ENCODE peak calls at places on chromosomes 1 and 21, in ten cellular contexts. X is colonic mucosa, U is Calu3, H is keratinocyte, N is brain microvascular endothelial cell, V is astrocyte of the spinal cord, R is ascending aorta, A is AG04450, E is fibroblast of mammary gland, Z is cardiac muscle cell. P is an unnamed sample.

GRCh38 chr1:6348511-6349191 is 44.9 kb downstream of the ACOT7 start:
- DNase-seq in E (peak; percentile 3), R (no peak), Z (no peak), A (no peak), U (no peak), X (peak; percentile 42), N (peak; percentile 52), V (peak; percentile 76), H (no peak), P (peak; percentile 70)

GRCh38 chr1:76177644-76178043 is 103.1 kb downstream of the ST6GALNAC3 start:
- DNase-seq in U (no peak), R (no peak), A (no peak), N (no peak), V (no peak), E (no peak), X (no peak), Z (no peak), H (no peak), P (no peak)

GRCh38 chr1:17930635-17931034 is 175.5 kb downstream of the ACTL8 start:
- DNase-seq in R (no peak), N (no peak), A (no peak), Z (peak; percentile 53), V (no peak), H (no peak), E (no peak), X (no peak), U (no peak), P (no peak)

GRCh38 chr21:15005391-15005790 is 59.4 kb downstream of the NRIP1 start:
- DNase-seq in X (no peak), U (no peak), A (no peak), E (no peak), Z (peak; percentile 44), H (no peak), N (no peak), V (peak; percentile 45), R (no peak), P (peak; percentile 41)

GRCh38 chr1:239555350-239555749 is 169.0 kb downstream of the CHRM3 start:
- DNase-seq in U (no peak), A (no peak), E (no peak), Z (no peak), N (no peak), R (no peak), H (no peak), V (no peak), X (no peak), P (no peak)

GRCh38 chr1:214660190-214660589 is 57.2 kb downstream of the CENPF start:
- DNase-seq in U (no peak), H (no peak), E (no peak), R (no peak), Z (no peak), V (no peak), X (no peak), N (no peak), A (no peak), P (no peak)

GRCh38 chr1:112905420-112906154 is 50.4 kb downstream of the SLC16A1 start:
- DNase-seq in V (peak; percentile 36), A (no peak), X (peak; percentile 77), Z (no peak), E (peak; percentile 28), U (peak; percentile 11), R (no peak), N (no peak), H (no peak), P (peak; percentile 9)

GRCh38 chr21:25827513-25827912 is 92.7 kb downstream of the GABPA start:
- DNase-seq in U (no peak), H (no peak), A (no peak), E (no peak), R (no peak), N (no peak), Z (no peak), V (no peak), X (no peak), P (no peak)

GRCh38 chr1:225944387-225944786 is 3.4 kb upstream of the LEFTY2 start:
- DNase-seq in R (no peak), E (no peak), H (no peak), V (no peak), Z (no peak), U (no peak), A (no peak), N (no peak), X (no peak), P (no peak)

GRCh38 chr1:16145030-16145987 is 10.6 kb downstream of the EPHA2 start:
- DNase-seq in N (peak; percentile 93), R (peak; percentile 92), V (peak; percentile 94), A (peak; percentile 66), H (no peak), U (peak; percentile 92), Z (peak; percentile 57), E (peak; percentile 89), X (peak; percentile 88), P (no peak)

GRCh38 chr21:46150491-46151121 is 4.8 kb downstream of the FTCD start:
- DNase-seq in R (peak; percentile 54), Z (no peak), V (no peak), H (no peak), E (peak; percentile 7), N (no peak), X (no peak), U (no peak), A (no peak), P (no peak)

GRCh38 chr1:61375082-61375880 is 292.9 kb downstream of the NFIA start:
- DNase-seq in U (no peak), E (no peak), H (no peak), N (no peak), V (no peak), R (no peak), X (no peak), Z (no peak), A (no peak), P (no peak)

GRCh38 chr1:36448530-36449051 is 1.7 kb downstream of the OSCP1 start:
- DNase-seq in H (no peak), V (no peak), A (no peak), N (no peak), E (no peak), X (no peak), Z (no peak), R (no peak), U (no peak), P (no peak)

GRCh38 chr21:36155603-36156338 is 853 bp upstream of the DOP1B start:
- DNase-seq in R (no peak), N (no peak), U (peak; percentile 54), A (no peak), V (no peak), E (no peak), Z (no peak), H (no peak), X (peak; percentile 77), P (no peak)

GRCh38 chr21:37032293-37032692 is 25.8 kb downstream of the RIPPLY3 start:
- DNase-seq in N (no peak), R (no peak), U (no peak), V (no peak), A (no peak), X (no peak), Z (no peak), E (no peak), H (no peak), P (no peak)

GRCh38 chr1:11540773-11541160 is 61.8 kb downstream of the DISP3 start:
- DNase-seq in A (no peak), R (no peak), E (no peak), U (no peak), X (no peak), N (no peak), V (no peak), H (no peak), Z (no peak), P (no peak)

GRCh38 chr1:207362962-207363858 is 41.7 kb downstream of the CD55 start:
- DNase-seq in R (no peak), V (peak; percentile 30), U (no peak), Z (no peak), A (peak; percentile 57), H (no peak), X (no peak), E (peak; percentile 35), N (peak; percentile 73), P (peak; percentile 45)

GRCh38 chr1:109918077-109918606 is 7.5 kb downstream of the CSF1 start:
- DNase-seq in N (no peak), Z (no peak), X (no peak), H (no peak), V (no peak), A (no peak), R (no peak), U (no peak), E (no peak), P (no peak)

GRCh38 chr1:30751830-30752650 is 5.5 kb downstream of the LAPTM5 start:
- DNase-seq in R (no peak), A (no peak), E (no peak), U (no peak), H (no peak), N (no peak), X (no peak), Z (no peak), V (no peak), P (peak; percentile 52)
- TF ChIP-seq CTCF in R (no peak), A (no peak), E (no peak), U (no peak), H (peak; percentile 6), N (no peak), X (no peak), Z (no peak), V (no peak), P (no peak)

GRCh38 chr1:197519741-197520334 is 251.8 kb downstream of the CRB1 start:
- DNase-seq in E (peak; percentile 20), Z (no peak), N (no peak), A (no peak), R (no peak), V (peak; percentile 29), X (no peak), U (no peak), H (no peak), P (no peak)
- TF ChIP-seq CTCF in E (peak; percentile 43), Z (peak; percentile 59), N (peak; percentile 39), A (peak; percentile 61), R (peak; percentile 11), V (peak; percentile 43), X (no peak), U (peak; percentile 30), H (peak; percentile 18), P (peak; percentile 34)

GRCh38 chr21:42113926-42114409 is 42.9 kb downstream of the UMODL1 start:
- DNase-seq in N (no peak), A (no peak), Z (no peak), R (no peak), H (no peak), E (peak; percentile 67), X (no peak), U (no peak), V (no peak), P (no peak)
- TF ChIP-seq CTCF in N (no peak), A (peak; percentile 7), Z (no peak), R (no peak), H (peak; percentile 31), E (peak; percentile 41), X (no peak), U (no peak), V (no peak), P (no peak)

DNA sequence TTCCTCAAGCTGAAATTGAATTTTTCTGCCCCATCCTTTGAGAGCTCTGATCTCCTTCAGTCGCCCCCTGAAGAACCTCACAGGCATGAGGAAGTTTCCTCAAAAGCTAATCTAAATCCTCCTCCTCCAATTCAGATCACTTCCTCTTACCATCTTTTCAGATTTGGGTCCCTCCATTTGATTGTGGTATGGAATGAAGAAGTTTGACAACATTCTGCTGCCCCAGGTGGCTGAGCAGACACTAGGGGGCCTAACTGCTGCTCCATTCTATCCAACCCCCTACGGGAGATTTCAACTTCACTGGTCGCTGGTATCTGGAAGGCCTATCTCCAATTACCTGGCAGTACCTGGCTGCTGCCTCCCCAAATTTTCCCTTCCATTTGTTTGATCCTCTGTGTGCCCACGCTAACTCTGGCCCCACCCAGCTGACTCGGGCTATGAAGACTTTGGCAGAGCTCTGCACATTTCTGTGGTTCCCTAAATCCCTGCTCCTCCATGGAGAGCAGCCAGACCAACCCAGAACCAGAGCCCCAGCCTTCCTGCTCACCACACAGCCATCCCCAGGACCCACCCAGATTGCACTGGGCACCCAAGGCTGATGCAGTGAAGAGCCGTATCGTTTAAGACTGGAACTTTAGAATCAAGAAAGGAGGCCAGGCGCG is 7.8 kb downstream of the IRF6 start:
- DNase-seq in R (no peak), H (no peak), Z (no peak), N (no peak), A (no peak), U (no peak), E (no peak), X (no peak), V (no peak), P (no peak)
- TF ChIP-seq CTCF in R (no peak), H (peak; percentile 47), Z (no peak), N (peak; percentile 53), A (no peak), U (no peak), E (peak; percentile 2), X (no peak), V (no peak), P (no peak)

P was measured in activated CD8-positive, alpha-beta T cell treated with anti-CD3 and anti-CD28 coated beads for 36 hours.